ENCODE peak calls at places on chromosomes 1 and 21, in four cellular contexts. L is breast epithelium, D is right lobe of liver, U is ovary. I is an unnamed sample.

GRCh38 chr1:176944606-176945005 is 219.9 kb downstream of the ASTN1 start:
- DNase-seq in D (no peak), U (no peak), L (no peak), I (no peak)

GRCh38 chr1:46517010-46517600 is 27.5 kb downstream of the DMBX1 start:
- DNase-seq in L (peak; percentile 83), D (peak; percentile 58), U (no peak), I (no peak)

GRCh38 chr1:158176399-158176798 is 4.3 kb upstream of the CD1D start:
- DNase-seq in U (no peak), D (no peak), L (no peak), I (no peak)

GRCh38 chr1:54340876-54341275 is 65.3 kb downstream of the SSBP3 start:
- DNase-seq in D (no peak), U (no peak), L (no peak), I (no peak)

GRCh38 chr1:180953291-180953747 is 40.6 kb downstream of the KIAA1614 start:
- DNase-seq in U (no peak), L (peak; percentile 72), D (no peak), I (no peak)

GRCh38 chr1:151960780-151961513 is 32.7 kb downstream of the S100A10 start:
- DNase-seq in U (no peak), D (no peak), L (no peak), I (no peak)

GRCh38 chr1:25804244-25804963 is 4.4 kb downstream of the SELENON start:
- DNase-seq in L (no peak), U (no peak), D (no peak), I (no peak)

GRCh38 chr21:42474043-42474831 is 21.8 kb downstream of the RSPH1 start:
- DNase-seq in D (no peak), U (no peak), L (peak; percentile 35), I (no peak)

GRCh38 chr21:44706026-44706705 is 5.2 kb downstream of the TSPEAR start:
- DNase-seq in D (peak; percentile 31), U (peak; percentile 11), L (no peak), I (peak; percentile 5)

GRCh38 chr1:244029137-244029536 is 21.9 kb upstream of the ZBTB18 start:
- DNase-seq in D (no peak), U (no peak), L (no peak), I (no peak)

GRCh38 chr1:212432706-212433576 is at the start of gene NENF:
- DNase-seq in U (peak; percentile 88), L (peak; percentile 71), D (peak; percentile 89), I (peak; percentile 79)

GRCh38 chr1:182348916-182349747 is 42.5 kb downstream of the GLUL start:
- DNase-seq in D (no peak), U (no peak), L (no peak), I (peak; percentile 21)

GRCh38 chr1:172351761-172352161 is 68.7 kb upstream of the C1orf105 start:
- DNase-seq in L (no peak), D (no peak), U (no peak), I (no peak)

GRCh38 chr1:45266151-45266801 is 59.9 kb upstream of the ZSWIM5 start:
- DNase-seq in U (peak; percentile 90), L (no peak), D (no peak), I (peak; percentile 79)

GRCh38 chr1:60573121-60573520 is 499.6 kb upstream of the C1orf87 start:
- DNase-seq in L (no peak), D (no peak), U (no peak), I (no peak)

GRCh38 chr1:167182571-167183320 is 37.9 kb upstream of the POU2F1 start:
- DNase-seq in D (no peak), L (no peak), U (no peak), I (no peak)

GRCh38 chr21:45586289-45586858 is 44.1 kb upstream of the SLC19A1 start:
- DNase-seq in D (no peak), L (no peak), U (no peak), I (no peak)

GRCh38 chr21:17370750-17371325 is 142.0 kb upstream of the CXADR start:
- DNase-seq in D (no peak), L (no peak), U (no peak), I (no peak)

GRCh38 chr1:112247971-112248370 is 148.0 kb upstream of the CTTNBP2NL start:
- DNase-seq in L (no peak), U (peak; percentile 41), D (no peak), I (no peak)

GRCh38 chr1:95352767-95353166 is 118.8 kb downstream of the RWDD3 start:
- DNase-seq in L (peak; percentile 25), D (no peak), U (no peak), I (no peak)

GRCh38 chr1:86084998-86085397 is 71.6 kb downstream of the COL24A1 start:
- DNase-seq in L (no peak), U (no peak), D (no peak), I (no peak)

GRCh38 chr1:89615676-89616598 is 17.0 kb upstream of the LRRC8C start:
- DNase-seq in U (no peak), D (no peak), L (no peak), I (no peak)

GRCh38 chr1:42971848-42972291 is 13.2 kb upstream of the SLC2A1 start:
- DNase-seq in D (no peak), U (no peak), L (no peak), I (no peak)

GRCh38 chr21:44085491-44086321 is 21.5 kb upstream of the PWP2 start:
- DNase-seq in D (no peak), L (peak; percentile 38), U (no peak), I (no peak)

GRCh38 chr1:25590096-25590824 is 26.3 kb upstream of the MAN1C1 start:
- DNase-seq in D (no peak), U (no peak), L (no peak), I (no peak)

GRCh38 chr1:13600762-13601483 is 17.3 kb downstream of the PDPN start:
- DNase-seq in U (no peak), L (no peak), D (no peak), I (no peak)

GRCh38 chr1:199700551-199700950 is 327.0 kb upstream of the NR5A2 start:
- DNase-seq in L (no peak), D (no peak), U (no peak), I (no peak)

GRCh38 chr1:150487763-150488115 is 520 bp downstream of the TARS2 start:
- DNase-seq in D (no peak), U (peak; percentile 24), L (no peak), I (no peak)

GRCh38 chr1:78355646-78356045 is 135.1 kb upstream of the PTGFR start:
- DNase-seq in L (no peak), D (no peak), U (no peak), I (no peak)

GRCh38 chr1:33429846-33430750 is 797 bp downstream of the PHC2 start:
- DNase-seq in D (peak; percentile 57), L (no peak), U (peak; percentile 68), I (peak; percentile 53)

GRCh38 chr1:7389201-7389785 is 381.8 kb upstream of the VAMP3 start:
- DNase-seq in U (no peak), D (no peak), L (peak; percentile 12), I (no peak)

GRCh38 chr1:246428542-246429308 is 78.4 kb downstream of the SMYD3 start:
- DNase-seq in U (no peak), D (no peak), L (no peak), I (no peak)

GRCh38 chr1:203122159-203122558 is 5.4 kb upstream of the ADORA1 start:
- DNase-seq in U (no peak), L (no peak), D (no peak), I (no peak)

GRCh38 chr1:150813028-150813707 is 5.1 kb upstream of the CTSK start:
- DNase-seq in L (peak; percentile 52), U (peak; percentile 68), D (peak; percentile 70), I (peak; percentile 41)

GRCh38 chr1:29397981-29398380 is 161.7 kb downstream of the PTPRU start:
- DNase-seq in U (no peak), L (no peak), D (no peak), I (no peak)

GRCh38 chr1:2925923-2926322 is 95.3 kb upstream of the ACTRT2 start:
- DNase-seq in D (no peak), L (no peak), U (no peak), I (peak; percentile 20)

GRCh38 chr1:2920421-2921015 is 100.7 kb upstream of the ACTRT2 start:
- DNase-seq in L (no peak), D (no peak), U (no peak), I (no peak)

GRCh38 chr1:2925291-2925690 is 96.0 kb upstream of the ACTRT2 start:
- DNase-seq in U (no peak), L (no peak), D (no peak), I (no peak)

GRCh38 chr1:2921970-2922686 is 99.1 kb upstream of the ACTRT2 start:
- DNase-seq in L (no peak), D (no peak), U (no peak), I (no peak)

GRCh38 chr1:2923351-2923750 is 97.9 kb upstream of the ACTRT2 start:
- DNase-seq in L (no peak), U (no peak), D (no peak), I (no peak)
- H3K9me3 ChIP-seq in L (no peaks in the 10 kb centered on the region), U (no peaks in the 10 kb centered on the region), D (no peaks in the 10 kb centered on the region), I (no peaks in the 10 kb centered on the region)

DNA sequence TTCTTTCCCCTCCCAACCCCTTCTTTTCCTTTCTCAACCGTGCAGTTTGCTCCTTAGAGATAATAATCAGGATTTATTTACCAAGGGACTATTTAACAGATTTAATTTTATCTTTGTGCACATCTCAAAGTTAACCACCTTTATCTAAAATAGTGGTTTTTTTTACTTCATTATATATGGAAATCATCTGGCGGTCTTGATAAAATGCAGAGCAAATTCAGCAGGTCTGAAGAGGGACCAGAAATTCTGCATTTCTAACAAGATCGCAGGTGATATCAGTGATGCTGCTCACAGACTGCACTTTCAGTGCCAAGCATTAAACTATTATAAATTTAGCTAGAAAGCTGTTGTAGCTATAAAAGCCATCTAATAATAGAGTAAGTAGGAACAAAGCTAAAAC is 83.4 kb upstream of the NEGR1 start:
- DNase-seq in D (no peak), L (no peak), U (no peak), I (no peak)
- TF ChIP-seq POLR2A in D (no peak), L (no peak), U (no peak), I (no peak)

GRCh38 chr1:213435715-213436114 is 384.7 kb downstream of the RPS6KC1 start:
- DNase-seq in D (no peak), U (no peak), L (no peak), I (no peak)
- H3K9me3 ChIP-seq in D (no peaks in the 10 kb centered on the region), U (no peaks in the 10 kb centered on the region), L (no peaks in the 10 kb centered on the region), I (no peaks in the 10 kb centered on the region)

DNA sequence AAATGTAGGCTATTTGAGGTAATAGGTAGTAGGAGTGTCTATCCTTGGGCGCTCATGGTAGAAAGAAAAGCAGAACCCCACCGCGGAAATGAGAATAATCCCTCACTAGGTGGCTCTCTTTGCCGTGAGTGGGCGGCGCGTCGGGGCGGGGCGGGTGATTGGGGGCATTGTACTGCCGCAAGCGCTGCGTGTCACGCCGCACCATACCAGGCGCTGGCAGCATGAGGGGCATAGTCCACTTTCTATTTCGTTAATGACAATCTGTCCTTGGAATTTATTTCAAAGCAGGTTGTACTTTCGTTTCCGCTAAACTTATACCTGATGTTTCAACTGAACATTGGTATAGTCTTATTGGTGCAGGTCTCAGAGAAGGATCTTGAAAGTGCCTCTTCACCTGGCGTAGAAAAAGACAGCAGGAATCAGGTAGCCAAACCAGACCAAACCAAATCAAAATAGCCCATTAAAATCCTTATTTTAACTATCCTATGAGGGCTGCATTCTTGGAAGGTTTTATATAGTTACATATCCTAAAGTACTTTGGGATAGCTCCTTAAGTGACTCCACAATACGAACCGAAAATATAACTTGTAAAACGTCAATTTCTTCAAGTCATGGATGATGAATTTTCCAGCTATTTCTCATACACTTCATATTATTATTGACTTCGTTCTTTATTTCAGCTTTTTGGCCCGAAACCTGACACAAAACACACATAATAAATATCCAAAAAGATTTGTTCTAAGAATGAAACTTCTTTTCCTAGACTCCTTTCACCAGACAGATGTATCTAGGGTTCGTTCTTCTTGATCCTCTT is 1.9 kb upstream of the SMG7 start:
- DNase-seq in D (peak; percentile 95), U (peak; percentile 85), L (peak; percentile 68), I (peak; percentile 81)
- TF ChIP-seq POLR2A in D (peak; percentile 90), U (peak; percentile 45), L (no peak), I (peak; percentile 44)

I was measured in uterus.